ENCODE peak calls at places on chromosomes 7 and 10, in four cellular contexts. P is cardiac muscle cell, W is NCI-H1694 treated with DMSO at 0.1 percent for 48 hours, B is NAMALWA. H is an unnamed sample.

GRCh38 chr7:27973625-27974024 is 207.0 kb downstream of the JAZF1 start:
- DNase-seq in P (no peak), W (no peak), B (no peak), H (peak)

GRCh38 chr7:152477079-152477478 is 41.3 kb upstream of the KMT2C start:
- DNase-seq in P (no peak), W (no peak), B (no peak), H (no peak)

GRCh38 chr10:74968621-74969019 is 142.2 kb downstream of the KAT6B start:
- DNase-seq in P (no peak), W (no peak), B (no peak), H (no peak)

GRCh38 chr10:22737587-22737986 is 23.2 kb upstream of the PIP4K2A start:
- DNase-seq in P (peak), W (no peak), B (no peak), H (no peak)

GRCh38 chr7:6117533-6117932 is 86.4 kb downstream of the ANKRD61 start:
- DNase-seq in P (no peak), W (no peak), B (no peak), H (no peak)

GRCh38 chr7:30436518-30436917 is 42.1 kb downstream of the NOD1 start:
- DNase-seq in P (no peak), W (no peak), B (no peak), H (no peak)

GRCh38 chr7:32500922-32501341 is 5.6 kb downstream of the AVL9 start:
- DNase-seq in P (peak), W (no peak), B (peak), H (no peak)

GRCh38 chr10:48589266-48589665 is 15.6 kb downstream of the ARHGAP22 start:
- DNase-seq in P (peak), W (no peak), B (no peak), H (no peak)

GRCh38 chr10:58322835-58323209 is 12.0 kb upstream of the UBE2D1 start:
- DNase-seq in P (no peak), W (no peak), B (no peak), H (no peak)

GRCh38 chr7:83359108-83359507 is 196.4 kb upstream of the PCLO start:
- DNase-seq in P (no peak), W (peak), B (no peak), H (peak)

GRCh38 chr7:134613623-134614347 is 32.9 kb upstream of the BPGM start:
- DNase-seq in P (peak), W (no peak), B (no peak), H (no peak)

GRCh38 chr7:128408709-128409434 is 910 bp downstream of the IMPDH1 start:
- DNase-seq in P (peak), W (no peak), B (no peak), H (no peak)

GRCh38 chr10:23196201-23196600 is 4.1 kb downstream of the PTF1A start:
- DNase-seq in P (no peak), W (no peak), B (no peak), H (no peak)

GRCh38 chr10:104340099-104340594 is 1.9 kb upstream of the ITPRIP start:
- DNase-seq in P (no peak), W (no peak), B (no peak), H (no peak)

GRCh38 chr10:72800000-72800740 is 93.4 kb upstream of the OIT3 start:
- DNase-seq in P (peak), W (no peak), B (no peak), H (no peak)

GRCh38 chr10:44589181-44589884 is 204.4 kb upstream of the CXCL12 start:
- DNase-seq in P (no peak), W (no peak), B (no peak), H (no peak)

GRCh38 chr10:124222298-124223000 is 129.1 kb upstream of the CHST15 start:
- DNase-seq in P (no peak), W (no peak), B (peak), H (no peak)